ENCODE peak calls at places on chromosomes 7 and 10, in ten cellular contexts. One of them, this sample, is unnamed.

GRCh38 chr7:42672339-42672990 is 239.4 kb downstream of the C7orf25 start:
- DNase-seq in HFF-Myc: no peak
- DNase-seq in HTR-8/SVneo: no peak
- DNase-seq in activated T-helper 9 cell treated with anti-CD3 and anti-CD28 coated beads, Interleukin-2, amount 50 U/mL, for 16 hours: no peak
- DNase-seq in cardiac fibroblast: no peak
- DNase-seq in esophagus muscularis mucosa: no peak
- DNase-seq in substantia nigra: no peak
- DNase-seq in CD4-positive, CD25-positive, alpha-beta regulatory T cell: no peak
- DNase-seq in Right ventricle myocardium superior: no peak
- DNase-seq in sciatic nerve: no peak
- DNase-seq in this sample: no peak

GRCh38 chr7:108464743-108465142 is 8.5 kb upstream of the NRCAM start:
- DNase-seq in activated T-helper 9 cell treated with anti-CD3 and anti-CD28 coated beads, Interleukin-2, amount 50 U/mL, for 16 hours: no peak
- DNase-seq in esophagus muscularis mucosa: no peak
- DNase-seq in HFF-Myc: no peak
- DNase-seq in sciatic nerve: no peak
- DNase-seq in substantia nigra: no peak
- DNase-seq in Right ventricle myocardium superior: no peak
- DNase-seq in CD4-positive, CD25-positive, alpha-beta regulatory T cell: no peak
- DNase-seq in cardiac fibroblast: no peak
- DNase-seq in HTR-8/SVneo: no peak
- DNase-seq in this sample: no peak

GRCh38 chr10:88725798-88726197 is 19.7 kb downstream of the LIPK start:
- DNase-seq in cardiac fibroblast: no peak
- DNase-seq in HTR-8/SVneo: no peak
- DNase-seq in activated T-helper 9 cell treated with anti-CD3 and anti-CD28 coated beads, Interleukin-2, amount 50 U/mL, for 16 hours: no peak
- DNase-seq in esophagus muscularis mucosa: no peak
- DNase-seq in CD4-positive, CD25-positive, alpha-beta regulatory T cell: no peak
- DNase-seq in sciatic nerve: no peak
- DNase-seq in HFF-Myc: no peak
- DNase-seq in substantia nigra: no peak
- DNase-seq in Right ventricle myocardium superior: no peak
- DNase-seq in this sample: no peak

GRCh38 chr7:157273208-157274202 is 63.3 kb upstream of the DNAJB6 start:
- DNase-seq in HFF-Myc: no peak
- DNase-seq in sciatic nerve: peak; percentile 78
- DNase-seq in CD4-positive, CD25-positive, alpha-beta regulatory T cell: peak; percentile 54
- DNase-seq in Right ventricle myocardium superior: peak; percentile 80
- DNase-seq in esophagus muscularis mucosa: no peak
- DNase-seq in activated T-helper 9 cell treated with anti-CD3 and anti-CD28 coated beads, Interleukin-2, amount 50 U/mL, for 16 hours: peak; percentile 36
- DNase-seq in cardiac fibroblast: peak; percentile 82
- DNase-seq in substantia nigra: peak; percentile 17
- DNase-seq in HTR-8/SVneo: peak; percentile 87
- DNase-seq in this sample: peak; percentile 91

GRCh38 chr7:42606217-42606905 is 305.5 kb downstream of the C7orf25 start:
- DNase-seq in esophagus muscularis mucosa: no peak
- DNase-seq in substantia nigra: no peak
- DNase-seq in Right ventricle myocardium superior: no peak
- DNase-seq in CD4-positive, CD25-positive, alpha-beta regulatory T cell: no peak
- DNase-seq in sciatic nerve: no peak
- DNase-seq in HFF-Myc: no peak
- DNase-seq in HTR-8/SVneo: no peak
- DNase-seq in activated T-helper 9 cell treated with anti-CD3 and anti-CD28 coated beads, Interleukin-2, amount 50 U/mL, for 16 hours: no peak
- DNase-seq in cardiac fibroblast: no peak
- DNase-seq in this sample: no peak

GRCh38 chr10:68721673-68721963 is 579 bp downstream of the CCAR1 start:
- DNase-seq in cardiac fibroblast: no peak
- DNase-seq in CD4-positive, CD25-positive, alpha-beta regulatory T cell: no peak
- DNase-seq in sciatic nerve: no peak
- DNase-seq in Right ventricle myocardium superior: peak; percentile 58
- DNase-seq in substantia nigra: no peak
- DNase-seq in esophagus muscularis mucosa: no peak
- DNase-seq in HFF-Myc: no peak
- DNase-seq in HTR-8/SVneo: no peak
- DNase-seq in activated T-helper 9 cell treated with anti-CD3 and anti-CD28 coated beads, Interleukin-2, amount 50 U/mL, for 16 hours: no peak
- DNase-seq in this sample: no peak

GRCh38 chr10:78640981-78641646 is 427.7 kb upstream of the ZMIZ1 start:
- DNase-seq in cardiac fibroblast: no peak
- DNase-seq in substantia nigra: no peak
- DNase-seq in CD4-positive, CD25-positive, alpha-beta regulatory T cell: no peak
- DNase-seq in Right ventricle myocardium superior: no peak
- DNase-seq in activated T-helper 9 cell treated with anti-CD3 and anti-CD28 coated beads, Interleukin-2, amount 50 U/mL, for 16 hours: no peak
- DNase-seq in esophagus muscularis mucosa: no peak
- DNase-seq in sciatic nerve: no peak
- DNase-seq in HFF-Myc: no peak
- DNase-seq in HTR-8/SVneo: no peak
- DNase-seq in this sample: no peak

GRCh38 chr10:117615649-117616048 is 73.1 kb downstream of the EMX2 start:
- DNase-seq in HFF-Myc: no peak
- DNase-seq in CD4-positive, CD25-positive, alpha-beta regulatory T cell: no peak
- DNase-seq in sciatic nerve: no peak
- DNase-seq in esophagus muscularis mucosa: no peak
- DNase-seq in cardiac fibroblast: no peak
- DNase-seq in substantia nigra: no peak
- DNase-seq in Right ventricle myocardium superior: no peak
- DNase-seq in HTR-8/SVneo: no peak
- DNase-seq in activated T-helper 9 cell treated with anti-CD3 and anti-CD28 coated beads, Interleukin-2, amount 50 U/mL, for 16 hours: no peak
- DNase-seq in this sample: no peak

GRCh38 chr10:50850576-50851340 is 34.7 kb downstream of the A1CF start:
- DNase-seq in esophagus muscularis mucosa: no peak
- DNase-seq in substantia nigra: no peak
- DNase-seq in HFF-Myc: no peak
- DNase-seq in Right ventricle myocardium superior: no peak
- DNase-seq in HTR-8/SVneo: no peak
- DNase-seq in sciatic nerve: no peak
- DNase-seq in CD4-positive, CD25-positive, alpha-beta regulatory T cell: no peak
- DNase-seq in cardiac fibroblast: peak; percentile 13
- DNase-seq in activated T-helper 9 cell treated with anti-CD3 and anti-CD28 coated beads, Interleukin-2, amount 50 U/mL, for 16 hours: no peak
- DNase-seq in this sample: no peak

GRCh38 chr7:29102554-29103151 is 43.7 kb downstream of the CPVL start:
- DNase-seq in esophagus muscularis mucosa: no peak
- DNase-seq in Right ventricle myocardium superior: peak; percentile 74
- DNase-seq in CD4-positive, CD25-positive, alpha-beta regulatory T cell: no peak
- DNase-seq in substantia nigra: no peak
- DNase-seq in HTR-8/SVneo: peak; percentile 34
- DNase-seq in cardiac fibroblast: peak; percentile 90
- DNase-seq in activated T-helper 9 cell treated with anti-CD3 and anti-CD28 coated beads, Interleukin-2, amount 50 U/mL, for 16 hours: peak; percentile 8
- DNase-seq in HFF-Myc: peak; percentile 12
- DNase-seq in sciatic nerve: peak; percentile 82
- DNase-seq in this sample: peak; percentile 30

GRCh38 chr7:103348452-103348851 is 1.0 kb downstream of the PSMC2 start:
- DNase-seq in HTR-8/SVneo: no peak
- DNase-seq in substantia nigra: no peak
- DNase-seq in HFF-Myc: no peak
- DNase-seq in activated T-helper 9 cell treated with anti-CD3 and anti-CD28 coated beads, Interleukin-2, amount 50 U/mL, for 16 hours: no peak
- DNase-seq in CD4-positive, CD25-positive, alpha-beta regulatory T cell: no peak
- DNase-seq in Right ventricle myocardium superior: no peak
- DNase-seq in cardiac fibroblast: no peak
- DNase-seq in sciatic nerve: no peak
- DNase-seq in esophagus muscularis mucosa: no peak
- DNase-seq in this sample: no peak

GRCh38 chr10:12432402-12433189 is 83.2 kb downstream of the CAMK1D start:
- DNase-seq in esophagus muscularis mucosa: no peak
- DNase-seq in activated T-helper 9 cell treated with anti-CD3 and anti-CD28 coated beads, Interleukin-2, amount 50 U/mL, for 16 hours: no peak
- DNase-seq in sciatic nerve: no peak
- DNase-seq in Right ventricle myocardium superior: no peak
- DNase-seq in substantia nigra: no peak
- DNase-seq in cardiac fibroblast: no peak
- DNase-seq in HTR-8/SVneo: no peak
- DNase-seq in CD4-positive, CD25-positive, alpha-beta regulatory T cell: no peak
- DNase-seq in HFF-Myc: no peak
- DNase-seq in this sample: no peak

GRCh38 chr10:99658622-99659030 is 683 bp upstream of the ENTPD7 start:
- DNase-seq in cardiac fibroblast: peak; percentile 47
- DNase-seq in substantia nigra: no peak
- DNase-seq in Right ventricle myocardium superior: peak; percentile 70
- DNase-seq in sciatic nerve: peak; percentile 65
- DNase-seq in HFF-Myc: no peak
- DNase-seq in activated T-helper 9 cell treated with anti-CD3 and anti-CD28 coated beads, Interleukin-2, amount 50 U/mL, for 16 hours: peak; percentile 43
- DNase-seq in CD4-positive, CD25-positive, alpha-beta regulatory T cell: no peak
- DNase-seq in HTR-8/SVneo: no peak
- DNase-seq in esophagus muscularis mucosa: no peak
- DNase-seq in this sample: peak; percentile 6

GRCh38 chr7:20744913-20745587 is 41.6 kb downstream of the SP8 start:
- DNase-seq in activated T-helper 9 cell treated with anti-CD3 and anti-CD28 coated beads, Interleukin-2, amount 50 U/mL, for 16 hours: no peak
- DNase-seq in HFF-Myc: no peak
- DNase-seq in HTR-8/SVneo: peak; percentile 67
- DNase-seq in CD4-positive, CD25-positive, alpha-beta regulatory T cell: no peak
- DNase-seq in cardiac fibroblast: no peak
- DNase-seq in substantia nigra: no peak
- DNase-seq in sciatic nerve: no peak
- DNase-seq in Right ventricle myocardium superior: no peak
- DNase-seq in esophagus muscularis mucosa: no peak
- DNase-seq in this sample: no peak

GRCh38 chr10:114544045-114544659 is 113.9 kb downstream of the ABLIM1 start:
- DNase-seq in esophagus muscularis mucosa: no peak
- DNase-seq in HTR-8/SVneo: no peak
- DNase-seq in activated T-helper 9 cell treated with anti-CD3 and anti-CD28 coated beads, Interleukin-2, amount 50 U/mL, for 16 hours: no peak
- DNase-seq in sciatic nerve: no peak
- DNase-seq in CD4-positive, CD25-positive, alpha-beta regulatory T cell: peak; percentile 78
- DNase-seq in Right ventricle myocardium superior: no peak
- DNase-seq in substantia nigra: no peak
- DNase-seq in HFF-Myc: no peak
- DNase-seq in cardiac fibroblast: no peak
- DNase-seq in this sample: no peak

GRCh38 chr7:105799006-105799405 is 77.4 kb downstream of the ATXN7L1 start:
- DNase-seq in cardiac fibroblast: no peak
- DNase-seq in esophagus muscularis mucosa: no peak
- DNase-seq in sciatic nerve: no peak
- DNase-seq in HFF-Myc: no peak
- DNase-seq in activated T-helper 9 cell treated with anti-CD3 and anti-CD28 coated beads, Interleukin-2, amount 50 U/mL, for 16 hours: no peak
- DNase-seq in substantia nigra: no peak
- DNase-seq in CD4-positive, CD25-positive, alpha-beta regulatory T cell: no peak
- DNase-seq in Right ventricle myocardium superior: no peak
- DNase-seq in HTR-8/SVneo: no peak
- DNase-seq in this sample: no peak

GRCh38 chr10:51700228-51700835 is 937 bp upstream of the CSTF2T start:
- DNase-seq in CD4-positive, CD25-positive, alpha-beta regulatory T cell: no peak
- DNase-seq in sciatic nerve: no peak
- DNase-seq in substantia nigra: no peak
- DNase-seq in cardiac fibroblast: peak; percentile 39
- DNase-seq in Right ventricle myocardium superior: no peak
- DNase-seq in esophagus muscularis mucosa: no peak
- DNase-seq in activated T-helper 9 cell treated with anti-CD3 and anti-CD28 coated beads, Interleukin-2, amount 50 U/mL, for 16 hours: no peak
- DNase-seq in HTR-8/SVneo: no peak
- DNase-seq in HFF-Myc: no peak
- DNase-seq in this sample: no peak

GRCh38 chr7:82598958-82599357 is 155.4 kb upstream of the CACNA2D1 start:
- DNase-seq in CD4-positive, CD25-positive, alpha-beta regulatory T cell: no peak
- DNase-seq in sciatic nerve: no peak
- DNase-seq in cardiac fibroblast: peak; percentile 55
- DNase-seq in HFF-Myc: no peak
- DNase-seq in HTR-8/SVneo: no peak
- DNase-seq in esophagus muscularis mucosa: no peak
- DNase-seq in Right ventricle myocardium superior: no peak
- DNase-seq in activated T-helper 9 cell treated with anti-CD3 and anti-CD28 coated beads, Interleukin-2, amount 50 U/mL, for 16 hours: no peak
- DNase-seq in substantia nigra: no peak
- DNase-seq in this sample: peak; percentile 3

This sample was measured in AG08396.